ENCODE peak calls at places on chromosomes 11 and 22, in five cellular contexts. One of them, this sample, is unnamed.

GRCh38 chr11:48193876-48194275 is 22.7 kb upstream of the OR4B1 start:
- DNase-seq in GM12864: no peak
- DNase-seq in progenitor cell of endocrine pancreas: no peak
- DNase-seq in amniotic stem cell: no peak
- DNase-seq in fibroblast of lung: peak
- DNase-seq in this sample: no peak

GRCh38 chr11:70633610-70634009 is 235.3 kb downstream of the CTTN start:
- DNase-seq in progenitor cell of endocrine pancreas: no peak
- DNase-seq in amniotic stem cell: no peak
- DNase-seq in fibroblast of lung: no peak
- DNase-seq in GM12864: no peak
- DNase-seq in this sample: no peak

GRCh38 chr11:123111465-123111864 is 49.5 kb upstream of the HSPA8 start:
- DNase-seq in amniotic stem cell: no peak
- DNase-seq in fibroblast of lung: peak
- DNase-seq in progenitor cell of endocrine pancreas: no peak
- DNase-seq in GM12864: no peak
- DNase-seq in this sample: no peak

GRCh38 chr11:127056338-127056971 is 55.9 kb upstream of the KIRREL3 start:
- DNase-seq in fibroblast of lung: no peak
- DNase-seq in progenitor cell of endocrine pancreas: no peak
- DNase-seq in amniotic stem cell: no peak
- DNase-seq in GM12864: no peak
- DNase-seq in this sample: no peak

GRCh38 chr22:26033071-26033470 is 136.2 kb upstream of the SEZ6L start:
- DNase-seq in amniotic stem cell: no peak
- DNase-seq in fibroblast of lung: no peak
- DNase-seq in progenitor cell of endocrine pancreas: no peak
- DNase-seq in GM12864: no peak
- DNase-seq in this sample: no peak

GRCh38 chr11:11078344-11078743 is 220.5 kb upstream of the ZBED5 start:
- DNase-seq in fibroblast of lung: peak
- DNase-seq in amniotic stem cell: no peak
- DNase-seq in GM12864: no peak
- DNase-seq in progenitor cell of endocrine pancreas: no peak
- DNase-seq in this sample: no peak

GRCh38 chr11:61682093-61682732 is 2.0 kb downstream of the DAGLA start:
- DNase-seq in progenitor cell of endocrine pancreas: no peak
- DNase-seq in GM12864: no peak
- DNase-seq in fibroblast of lung: no peak
- DNase-seq in amniotic stem cell: no peak
- DNase-seq in this sample: no peak

GRCh38 chr11:94638278-94638901 is 71.2 kb downstream of the PIWIL4 start:
- DNase-seq in progenitor cell of endocrine pancreas: no peak
- DNase-seq in GM12864: no peak
- DNase-seq in amniotic stem cell: no peak
- DNase-seq in fibroblast of lung: no peak
- DNase-seq in this sample: no peak

GRCh38 chr11:124983674-124984511 is 29.9 kb downstream of the CCDC15 start:
- DNase-seq in progenitor cell of endocrine pancreas: no peak
- DNase-seq in amniotic stem cell: no peak
- DNase-seq in fibroblast of lung: no peak
- DNase-seq in GM12864: no peak
- DNase-seq in this sample: no peak

GRCh38 chr11:1652778-1653540 is 23.4 kb downstream of the KRTAP5-5 start:
- DNase-seq in progenitor cell of endocrine pancreas: peak
- DNase-seq in amniotic stem cell: peak
- DNase-seq in fibroblast of lung: peak
- DNase-seq in GM12864: no peak
- DNase-seq in this sample: no peak

GRCh38 chr11:22674470-22675426 is 8.3 kb downstream of the GAS2 start:
- DNase-seq in GM12864: no peak
- DNase-seq in fibroblast of lung: no peak
- DNase-seq in amniotic stem cell: no peak
- DNase-seq in progenitor cell of endocrine pancreas: no peak
- DNase-seq in this sample: no peak

This sample was measured in GM12878.